ENCODE peak calls at places on chromosomes 16 and 17, in nine cellular contexts. L, A, G, N, P, W, U, V and J are unnamed samples.
A peak's percentile ranks its signal among the peaks of the same experiment; 100 is the strongest.

GRCh38 chr17:45221081-45221996 is at the start of gene FMNL1:
- DNase-seq in L (no peak), A (no peak), G (no peak), N (peak; percentile 57), P (peak; percentile 72), W (peak; percentile 36), U (no peak), V (peak; percentile 57), J (peak; percentile 71)

GRCh38 chr16:49622421-49623402 is 233.2 kb downstream of the ZNF423 start:
- DNase-seq in L (no peak), A (no peak), G (no peak), N (no peak), P (no peak), W (no peak), U (no peak), V (no peak), J (no peak)

GRCh38 chr17:52957411-52957810 is 798.9 kb upstream of the CA10 start:
- DNase-seq in L (no peak), A (no peak), G (no peak), N (no peak), P (no peak), W (no peak), U (no peak), V (no peak), J (no peak)

GRCh38 chr16:67641779-67642708 is 2.9 kb upstream of the CARMIL2 start:
- DNase-seq in L (no peak), A (peak; percentile 40), G (no peak), N (peak; percentile 78), P (peak; percentile 74), W (peak; percentile 79), U (peak; percentile 8), V (no peak), J (no peak)

GRCh38 chr16:56847173-56847948 is 17.6 kb upstream of the SLC12A3 start:
- DNase-seq in L (no peak), A (no peak), G (no peak), N (no peak), P (no peak), W (no peak), U (no peak), V (no peak), J (no peak)

GRCh38 chr16:10558746-10559641 is 21.4 kb downstream of the EMP2 start:
- DNase-seq in L (peak; percentile 11), A (peak; percentile 59), G (peak; percentile 61), N (peak; percentile 75), P (peak; percentile 54), W (peak; percentile 64), U (no peak), V (no peak), J (no peak)

GRCh38 chr16:16113076-16113475 is 110.2 kb downstream of the ABCC6 start:
- DNase-seq in L (no peak), A (no peak), G (no peak), N (no peak), P (no peak), W (no peak), U (no peak), V (no peak), J (no peak)

GRCh38 chr17:1082579-1082978 is 85.7 kb downstream of the TIMM22 start:
- DNase-seq in L (no peak), A (peak; percentile 79), G (no peak), N (no peak), P (no peak), W (peak; percentile 79), U (no peak), V (no peak), J (no peak)

GRCh38 chr17:45706033-45706432 is 78.1 kb upstream of the CRHR1 start:
- DNase-seq in L (no peak), A (no peak), G (no peak), N (no peak), P (no peak), W (no peak), U (no peak), V (no peak), J (no peak)

GRCh38 chr16:65355706-65356105 is 233.8 kb upstream of the CDH11 start:
- DNase-seq in L (no peak), A (no peak), G (no peak), N (no peak), P (no peak), W (no peak), U (no peak), V (no peak), J (no peak)

GRCh38 chr16:72905581-72905980 is 142.3 kb downstream of the ZFHX3 start:
- DNase-seq in L (no peak), A (no peak), G (no peak), N (no peak), P (no peak), W (no peak), U (peak; percentile 53), V (no peak), J (no peak)

GRCh38 chr17:73109603-73110002 is 17.1 kb upstream of the SLC39A11 start:
- DNase-seq in L (no peak), A (no peak), G (no peak), N (no peak), P (no peak), W (no peak), U (no peak), V (no peak), J (no peak)

GRCh38 chr16:11236441-11236840 is 19.6 kb downstream of the SOCS1 start:
- DNase-seq in L (no peak), A (no peak), G (no peak), N (no peak), P (no peak), W (no peak), U (no peak), V (no peak), J (no peak)

GRCh38 chr17:83201206-83202001 is 122.0 kb downstream of the METRNL start:
- DNase-seq in L (no peak), A (no peak), G (peak; percentile 4), N (peak; percentile 4), P (no peak), W (peak; percentile 15), U (no peak), V (no peak), J (no peak)

GRCh38 chr17:16007439-16007838 is 7.8 kb downstream of the TTC19 start:
- DNase-seq in L (no peak), A (no peak), G (no peak), N (no peak), P (no peak), W (no peak), U (no peak), V (no peak), J (no peak)

GRCh38 chr17:40516581-40517285 is 15.3 kb upstream of the TNS4 start:
- DNase-seq in L (no peak), A (no peak), G (no peak), N (no peak), P (no peak), W (no peak), U (no peak), V (peak; percentile 64), J (peak; percentile 75)

GRCh38 chr17:59330314-59330942 is 1.0 kb upstream of the YPEL2 start:
- DNase-seq in L (no peak), A (no peak), G (peak; percentile 37), N (peak; percentile 74), P (peak; percentile 69), W (peak; percentile 74), U (no peak), V (no peak), J (no peak)

GRCh38 chr17:72861811-72862210 is 230.7 kb downstream of the SLC39A11 start:
- DNase-seq in L (no peak), A (no peak), G (no peak), N (no peak), P (no peak), W (no peak), U (no peak), V (no peak), J (no peak)

GRCh38 chr16:84816023-84816422 is 3.8 kb upstream of the CRISPLD2 start:
- DNase-seq in L (no peak), A (no peak), G (no peak), N (no peak), P (no peak), W (no peak), U (no peak), V (no peak), J (no peak)
- TF ChIP-seq CTCF in L (no peak), A (no peak), G (no peak), N (no peak), P (no peak), W (no peak), U (no peak), V (no peak), J (no peak)

GRCh38 chr17:81295031-81295677 is at the start of gene SLC38A10:
- DNase-seq in L (peak; percentile 49), A (peak; percentile 74), G (peak; percentile 89), N (peak; percentile 93), P (peak; percentile 94), W (peak; percentile 91), U (peak; percentile 72), V (peak; percentile 87), J (peak; percentile 98)

GRCh38 chr17:81291662-81292061 is 3.4 kb downstream of the SLC38A10 start:
- DNase-seq in L (no peak), A (peak; percentile 55), G (peak; percentile 69), N (peak; percentile 66), P (peak; percentile 79), W (peak; percentile 77), U (peak; percentile 50), V (peak; percentile 58), J (peak; percentile 80)

GRCh38 chr17:81295678-81296381 is 723 bp upstream of the SLC38A10 start:
- DNase-seq in L (no peak), A (peak; percentile 32), G (no peak), N (no peak), P (peak; percentile 60), W (peak; percentile 50), U (peak; percentile 56), V (peak; percentile 32), J (peak; percentile 63)

GRCh38 chr17:81292450-81292849 is 2.7 kb downstream of the SLC38A10 start:
- DNase-seq in L (no peak), A (no peak), G (no peak), N (no peak), P (no peak), W (no peak), U (no peak), V (no peak), J (no peak)

GRCh38 chr17:81294512-81295030 is 536 bp downstream of the SLC38A10 start:
- DNase-seq in L (no peak), A (no peak), G (no peak), N (peak; percentile 21), P (no peak), W (peak; percentile 44), U (no peak), V (no peak), J (no peak)
- TF ChIP-seq CTCF in L (no peak), A (no peak), G (no peak), N (no peak), P (no peak), W (no peak), U (no peak), V (no peak), J (no peak)

GRCh38 chr17:17870292-17870691 is 33.5 kb upstream of the SREBF1 start:
- DNase-seq in L (no peak), A (no peak), G (no peak), N (no peak), P (no peak), W (no peak), U (no peak), V (no peak), J (no peak)
- TF ChIP-seq CTCF in L (no peak), A (no peak), G (no peak), N (no peak), P (no peak), W (no peak), U (no peak), V (no peak), J (peak; percentile 7)

GRCh38 chr17:22517716-22518115 is 825.4 kb downstream of the KCNJ18 start:
- DNase-seq in L (no peak), A (no peak), G (no peak), N (no peak), P (no peak), W (no peak), U (no peak), V (no peak), J (no peak)
- TF ChIP-seq CTCF in L (no peak), A (no peak), G (no peak), N (no peak), P (no peak), W (no peak), U (no peak), V (no peak), J (no peak)